ENCODE peak calls at places on chromosomes 16 and 17, in ten cellular contexts. J is fibroblast of lung; X is CD4-positive, alpha-beta memory T cell; N is heart left ventricle; U is GM23248; K is left lung; A is brain microvascular endothelial cell; M is heart right ventricle; O is psoas muscle; Z is CD4-positive, CD25-positive, alpha-beta regulatory T cell. P is an unnamed sample. For H3K36me3, the result is how much of the 10 kb centered on the place peaks cover.

GRCh38 chr16:16867994-16868393 is 489.1 kb downstream of the NPIPA7 start:
- DNase-seq in J (no peak), X (no peak), N (no peak), U (no peak), K (no peak), A (no peak), M (no peak), O (no peak), Z (no peak), P (no peak)

GRCh38 chr16:12271006-12271405 is 294.5 kb downstream of the SNX29 start:
- DNase-seq in J (peak), X (no peak), N (no peak), U (peak), K (no peak), A (no peak), M (no peak), O (no peak), Z (no peak), P (no peak)

GRCh38 chr17:57370051-57370581 is 113.8 kb downstream of the MSI2 start:
- DNase-seq in J (peak), X (no peak), N (no peak), U (peak), K (no peak), A (peak), M (no peak), O (no peak), Z (no peak), P (no peak)

GRCh38 chr17:42880776-42881175 is 19.8 kb upstream of the G6PC1 start:
- DNase-seq in J (no peak), X (no peak), N (no peak), U (no peak), K (no peak), A (no peak), M (no peak), O (no peak), Z (no peak), P (no peak)

GRCh38 chr17:3524024-3524423 is 33.6 kb downstream of the TRPV3 start:
- DNase-seq in J (no peak), X (no peak), N (no peak), U (no peak), K (no peak), A (no peak), M (no peak), O (no peak), Z (no peak), P (peak)

GRCh38 chr17:76670708-76671122 is 27.2 kb upstream of the ST6GALNAC1 start:
- DNase-seq in J (no peak), X (no peak), N (no peak), U (no peak), K (no peak), A (no peak), M (no peak), O (no peak), Z (no peak), P (no peak)

GRCh38 chr16:10172848-10173655 is 9.2 kb downstream of the GRIN2A start:
- DNase-seq in J (peak), X (no peak), N (no peak), U (peak), K (no peak), A (peak), M (no peak), O (no peak), Z (no peak), P (no peak)

GRCh38 chr17:43360376-43360738 is 38.4 kb upstream of the ARL4D start:
- DNase-seq in J (peak), X (peak), N (peak), U (no peak), K (no peak), A (peak), M (no peak), O (no peak), Z (peak), P (peak)

GRCh38 chr17:50354776-50355175 is 8.8 kb downstream of the XYLT2 start:
- DNase-seq in J (no peak), X (no peak), N (no peak), U (no peak), K (no peak), A (no peak), M (no peak), O (no peak), Z (no peak), P (peak)

GRCh38 chr17:57107498-57108101 is 22.6 kb downstream of the AKAP1 start:
- DNase-seq in J (peak), X (no peak), N (no peak), U (peak), K (no peak), A (no peak), M (no peak), O (no peak), Z (no peak), P (no peak)

GRCh38 chr16:88034770-88035169 is 83.5 kb downstream of the BANP start:
- DNase-seq in J (no peak), X (no peak), N (no peak), U (no peak), K (no peak), A (no peak), M (no peak), O (no peak), Z (no peak), P (no peak)

GRCh38 chr16:21185659-21186325 is 25.6 kb downstream of the ZP2 start:
- DNase-seq in J (no peak), X (no peak), N (no peak), U (no peak), K (no peak), A (no peak), M (no peak), O (no peak), Z (no peak), P (no peak)

GRCh38 chr17:38454528-38454927 is 26.3 kb downstream of the ARHGAP23 start:
- DNase-seq in J (peak), X (no peak), N (peak), U (peak), K (peak), A (peak), M (peak), O (peak), Z (no peak), P (peak)

GRCh38 chr16:10895053-10895946 is 18.3 kb downstream of the CIITA start:
- DNase-seq in J (peak), X (no peak), N (no peak), U (peak), K (no peak), A (peak), M (peak), O (peak), Z (no peak), P (peak)

GRCh38 chr17:77145209-77145608 is 4.4 kb downstream of the SEC14L1 start:
- DNase-seq in J (no peak), X (no peak), N (no peak), U (no peak), K (no peak), A (no peak), M (no peak), O (no peak), Z (no peak), P (no peak)

GRCh38 chr17:43468746-43469544 is 14.8 kb upstream of the DHX8 start:
- DNase-seq in J (peak), X (no peak), N (no peak), U (peak), K (no peak), A (peak), M (no peak), O (no peak), Z (no peak), P (no peak)

GRCh38 chr17:73782641-73783381 is 138.6 kb upstream of the SDK2 start:
- DNase-seq in J (no peak), X (no peak), N (no peak), U (no peak), K (no peak), A (no peak), M (no peak), O (no peak), Z (no peak), P (no peak)

GRCh38 chr17:32356750-32357149 is 6.8 kb downstream of the ZNF207 start:
- DNase-seq in J (no peak), X (no peak), N (no peak), U (peak), K (no peak), A (no peak), M (no peak), O (no peak), Z (no peak), P (no peak)

GRCh38 chr17:3754458-3755334 is 31.0 kb downstream of the HASPIN start:
- DNase-seq in J (no peak), X (peak), N (no peak), U (peak), K (peak), A (no peak), M (no peak), O (no peak), Z (peak), P (no peak)

GRCh38 chr16:81647527-81647926 is 131.6 kb upstream of the PLCG2 start:
- DNase-seq in J (peak), X (no peak), N (no peak), U (peak), K (no peak), A (peak), M (no peak), O (no peak), Z (no peak), P (no peak)

GRCh38 chr16:30948087-30948955 is 547 bp upstream of the ORAI3 start:
- DNase-seq in J (peak), X (no peak), N (peak), U (peak), K (peak), A (peak), M (peak), O (peak), Z (no peak), P (peak)

GRCh38 chr17:29929006-29929543 is 953 bp downstream of the SSH2 start:
- DNase-seq in J (peak), X (peak), N (peak), U (peak), K (no peak), A (peak), M (no peak), O (no peak), Z (peak), P (no peak)

GRCh38 chr16:31363721-31364120 is 8.7 kb downstream of the ITGAX start:
- DNase-seq in J (no peak), X (no peak), N (no peak), U (no peak), K (no peak), A (no peak), M (no peak), O (peak), Z (no peak), P (peak)

GRCh38 chr17:67435122-67435521 is 58.0 kb downstream of the PITPNC1 start:
- DNase-seq in J (no peak), X (peak), N (no peak), U (peak), K (no peak), A (no peak), M (no peak), O (no peak), Z (peak), P (no peak)

GRCh38 chr17:7703584-7704574 is 1.1 kb upstream of the EFNB3 start:
- DNase-seq in J (peak), X (no peak), N (peak), U (peak), K (no peak), A (peak), M (no peak), O (no peak), Z (no peak), P (no peak)

GRCh38 chr17:68906638-68907037 is 48.6 kb downstream of the ABCA8 start:
- DNase-seq in J (peak), X (no peak), N (no peak), U (peak), K (no peak), A (no peak), M (no peak), O (no peak), Z (no peak), P (no peak)

GRCh38 chr16:89172901-89173628 is 1.5 kb downstream of the CDH15 start:
- DNase-seq in J (no peak), X (peak), N (no peak), U (no peak), K (no peak), A (no peak), M (no peak), O (peak), Z (no peak), P (no peak)

GRCh38 chr16:89171216-89172170 is at the start of gene CDH15:
- DNase-seq in J (peak), X (peak), N (peak), U (peak), K (peak), A (peak), M (peak), O (peak), Z (peak), P (peak)

GRCh38 chr16:89173629-89173921 is 2.0 kb downstream of the CDH15 start:
- DNase-seq in J (no peak), X (no peak), N (no peak), U (no peak), K (no peak), A (no peak), M (no peak), O (no peak), Z (no peak), P (no peak)

GRCh38 chr16:89170346-89171215 is 967 bp upstream of the CDH15 start:
- DNase-seq in J (no peak), X (peak), N (no peak), U (no peak), K (peak), A (no peak), M (no peak), O (peak), Z (no peak), P (peak)

DNA sequence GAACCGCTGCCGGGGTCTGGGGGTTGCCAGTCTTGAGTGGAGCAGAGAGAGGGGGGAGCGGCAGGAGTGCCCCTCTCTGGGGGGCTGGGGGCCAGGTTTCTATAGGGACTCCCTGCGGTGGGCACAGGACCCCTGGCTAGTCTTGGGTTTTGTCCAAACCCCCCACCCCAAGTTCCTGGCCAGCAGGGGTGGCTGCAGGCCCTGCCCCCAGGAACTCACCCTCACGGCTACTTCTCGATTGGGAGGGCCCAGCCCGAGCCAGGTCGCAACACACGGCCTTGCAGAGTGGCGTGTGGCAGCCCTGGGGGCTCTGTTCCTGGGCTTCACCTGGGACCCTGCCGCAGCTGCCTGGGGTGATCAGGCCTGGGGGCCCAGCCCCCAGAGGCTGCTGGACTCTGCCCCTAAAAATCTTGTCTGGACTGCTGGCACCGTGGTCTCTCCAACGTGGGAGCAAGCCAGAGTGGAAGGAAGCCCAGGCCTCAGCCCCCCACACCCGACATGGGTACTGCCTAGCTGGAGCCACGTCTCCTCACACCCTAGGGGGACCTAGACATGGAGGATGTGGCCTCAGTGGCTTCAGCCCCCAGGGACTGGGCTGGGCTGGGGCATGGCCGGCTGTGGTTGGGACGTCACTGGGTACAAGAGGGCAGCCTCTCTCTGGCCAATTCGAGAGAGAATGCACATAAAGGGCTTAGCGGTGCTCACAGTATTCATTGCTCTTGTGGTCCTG is 788 bp downstream of the CDH15 start:
- DNase-seq in J (no peak), X (peak), N (no peak), U (no peak), K (peak), A (no peak), M (no peak), O (peak), Z (no peak), P (no peak)
- H3K27ac ChIP-seq in J (no peak), X (no peak), N (no peak), U (no peak), K (no peak), A (no peak), M (no peak), O (peak), Z (no peak), P (no peak)

DNA sequence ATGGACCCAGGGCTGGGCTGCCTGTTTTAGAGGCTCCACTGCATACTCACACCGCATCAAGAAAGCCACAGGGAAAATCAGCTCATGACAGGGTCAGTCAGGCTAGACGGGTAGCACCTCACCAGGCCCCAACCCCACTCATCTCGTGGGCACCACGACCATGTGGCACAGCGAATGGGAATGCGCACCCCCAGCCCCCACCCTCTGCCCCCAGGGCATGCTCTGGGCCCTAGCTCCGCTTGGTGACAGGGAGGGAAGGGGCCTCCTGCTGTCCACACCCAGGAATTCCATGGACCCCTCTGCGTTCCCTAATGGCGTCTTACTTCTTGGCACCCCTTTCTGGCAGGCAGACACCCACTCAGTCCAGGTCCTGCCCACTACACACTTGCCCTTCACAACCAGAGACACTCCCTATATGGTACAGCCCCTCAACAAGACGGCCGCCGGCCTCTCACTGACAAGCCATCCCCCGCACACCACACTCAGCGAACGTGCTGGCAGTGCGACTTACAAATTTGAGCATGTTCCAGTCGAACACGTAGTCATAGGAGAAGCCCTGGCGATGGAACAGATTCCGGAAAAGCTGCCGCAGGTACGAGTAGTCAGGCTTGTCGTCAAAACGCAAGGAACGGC is 22.1 kb downstream of the SLC16A3 start:
- DNase-seq in J (no peak), X (no peak), N (no peak), U (no peak), K (peak), A (no peak), M (no peak), O (peak), Z (no peak), P (no peak)
- H3K36me3 ChIP-seq in J (half or more), X (half or more), N (half or more), U (half or more), K (half or more), A (half or more), M (half or more), O (half or more), Z (half or more), P (under half)

GRCh38 chr17:79645022-79645776 is 34.3 kb upstream of the RBFOX3 start:
- DNase-seq in J (no peak), X (no peak), N (no peak), U (no peak), K (no peak), A (no peak), M (no peak), O (peak), Z (no peak), P (no peak)
- H3K27ac ChIP-seq in J (no peak), X (no peak), N (no peak), U (no peak), K (no peak), A (no peak), M (no peak), O (no peak), Z (no peak), P (no peak)

DNA sequence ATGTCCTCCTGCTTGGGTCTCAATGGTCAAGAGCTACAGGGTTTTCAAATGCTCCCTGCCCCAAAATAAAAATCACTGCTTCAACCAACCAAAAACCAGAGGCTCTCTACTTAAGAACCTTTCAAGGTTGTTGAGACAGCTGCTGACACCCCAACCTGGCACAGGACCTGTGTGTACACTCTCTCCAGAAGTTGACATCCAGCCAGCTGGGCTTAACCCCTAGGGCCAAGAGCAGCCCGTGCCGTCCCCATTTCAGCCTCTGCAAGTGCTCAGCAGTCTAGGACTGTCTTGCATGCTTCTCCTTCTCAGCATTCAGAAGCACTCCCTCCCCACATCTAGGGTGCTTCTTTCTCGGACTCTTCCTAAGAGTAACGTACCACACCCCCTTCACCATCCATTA is 59.0 kb upstream of the TRAP1 start:
- DNase-seq in J (no peak), X (no peak), N (no peak), U (no peak), K (no peak), A (no peak), M (no peak), O (peak), Z (no peak), P (no peak)
- H3K36me3 ChIP-seq in J (under half), X (half or more), N (under half), U (under half), K (half or more), A (under half), M (half or more), O (half or more), Z (half or more), P (under half)

GRCh38 chr17:63033142-63033541 is 67.1 kb downstream of the TANC2 start:
- DNase-seq in J (peak), X (no peak), N (no peak), U (no peak), K (no peak), A (no peak), M (no peak), O (no peak), Z (no peak), P (no peak)

GRCh38 chr17:63039342-63039741 is 73.3 kb downstream of the TANC2 start:
- DNase-seq in J (peak), X (no peak), N (no peak), U (no peak), K (no peak), A (no peak), M (no peak), O (no peak), Z (no peak), P (no peak)

GRCh38 chr17:63035695-63036094 is 69.7 kb downstream of the TANC2 start:
- DNase-seq in J (peak), X (no peak), N (no peak), U (peak), K (no peak), A (no peak), M (no peak), O (no peak), Z (peak), P (no peak)

GRCh38 chr17:63032141-63032540 is 66.1 kb downstream of the TANC2 start:
- DNase-seq in J (no peak), X (no peak), N (no peak), U (no peak), K (no peak), A (no peak), M (no peak), O (no peak), Z (no peak), P (no peak)

GRCh38 chr17:63035271-63035670 is 69.2 kb downstream of the TANC2 start:
- DNase-seq in J (peak), X (no peak), N (no peak), U (peak), K (no peak), A (peak), M (no peak), O (no peak), Z (no peak), P (no peak)
- H3K27ac ChIP-seq in J (no peak), X (no peak), N (no peak), U (peak), K (no peak), A (no peak), M (no peak), O (no peak), Z (no peak), P (no peak)

GRCh38 chr17:35645923-35646322 is 58.8 kb downstream of the AP2B1 start:
- DNase-seq in J (peak), X (no peak), N (no peak), U (no peak), K (no peak), A (no peak), M (no peak), O (no peak), Z (no peak), P (no peak)

DNA sequence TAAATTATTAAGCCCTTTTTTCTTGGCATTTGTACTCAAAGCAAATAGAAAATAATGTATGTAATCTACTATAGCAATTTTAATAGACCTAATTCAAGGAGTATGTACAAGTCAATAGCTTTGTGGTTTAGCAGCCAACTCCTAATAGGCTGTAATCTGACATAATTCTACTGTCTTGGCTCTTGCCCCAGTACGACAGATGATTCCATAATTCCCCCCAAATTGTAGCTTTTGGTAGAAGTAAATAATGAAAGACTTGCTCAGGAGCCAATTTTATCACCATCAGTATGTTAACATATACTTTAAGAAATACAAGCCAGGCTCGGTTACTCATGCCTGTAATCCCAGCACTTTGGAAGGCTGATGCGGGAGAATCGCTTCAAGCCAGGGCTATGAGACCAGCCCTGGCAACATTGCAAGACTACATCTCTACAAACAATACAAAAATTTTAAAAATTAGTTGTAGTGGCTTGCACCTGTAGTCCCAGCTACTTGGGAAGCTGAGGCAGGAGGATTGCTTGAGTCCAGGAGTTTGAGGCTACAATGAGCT is 53.9 kb downstream of the AP2B1 start:
- DNase-seq in J (no peak), X (no peak), N (no peak), U (no peak), K (no peak), A (no peak), M (no peak), O (no peak), Z (no peak), P (no peak)
- H3K36me3 ChIP-seq in J (under half), X (under half), N (under half), U (half or more), K (half or more), A (half or more), M (half or more), O (half or more), Z (half or more), P (under half)